ENCODE peak calls at places on chromosomes 5 and 9, in six cellular contexts. P, B, R, N, C and F are unnamed samples.

GRCh38 chr5:172837640-172838039 is 3.6 kb downstream of the ERGIC1 start:
- DNase-seq in P (peak; percentile 97), B (no peak), R (no peak), N (no peak), C (no peak), F (no peak)

GRCh38 chr5:11182441-11183080 is 421.5 kb upstream of the DAP start:
- DNase-seq in P (no peak), B (peak; percentile 62), R (peak; percentile 12), N (no peak), C (peak; percentile 61), F (no peak)

GRCh38 chr9:111386386-111386785 is 56.4 kb upstream of the OR2K2 start:
- DNase-seq in P (no peak), B (no peak), R (no peak), N (no peak), C (no peak), F (no peak)

GRCh38 chr5:71932649-71933338 is 174.5 kb upstream of the MAP1B start:
- DNase-seq in P (peak; percentile 59), B (peak; percentile 75), R (peak; percentile 41), N (peak; percentile 63), C (peak; percentile 65), F (peak; percentile 91)

GRCh38 chr5:163506726-163507125 is 1.3 kb downstream of the MAT2B start:
- DNase-seq in P (no peak), B (no peak), R (no peak), N (no peak), C (peak; percentile 42), F (no peak)

GRCh38 chr5:89417990-89418820 is 535.2 kb upstream of the MEF2C start:
- DNase-seq in P (no peak), B (no peak), R (no peak), N (no peak), C (no peak), F (no peak)

GRCh38 chr9:33025572-33026347 is 687 bp downstream of the DNAJA1 start:
- DNase-seq in P (peak; percentile 65), B (peak; percentile 87), R (no peak), N (peak; percentile 50), C (peak; percentile 49), F (no peak)

GRCh38 chr5:132497488-132497997 is 7.0 kb upstream of the IRF1 start:
- DNase-seq in P (peak; percentile 63), B (no peak), R (no peak), N (peak; percentile 4), C (peak; percentile 90), F (peak; percentile 91)

GRCh38 chr9:87771251-87772006 is 45.5 kb downstream of the CTSL start:
- DNase-seq in P (no peak), B (peak; percentile 47), R (no peak), N (no peak), C (no peak), F (no peak)

GRCh38 chr5:82620957-82621600 is 342.9 kb upstream of the RPS23 start:
- DNase-seq in P (no peak), B (no peak), R (no peak), N (no peak), C (peak; percentile 39), F (no peak)

GRCh38 chr5:860506-861150 is 9.8 kb upstream of the ZDHHC11 start:
- DNase-seq in P (no peak), B (no peak), R (no peak), N (no peak), C (no peak), F (no peak)

GRCh38 chr9:114732842-114733241 is 50.9 kb upstream of the TEX48 start:
- DNase-seq in P (no peak), B (no peak), R (no peak), N (no peak), C (no peak), F (no peak)

GRCh38 chr5:172757394-172758010 is 13.5 kb downstream of the DUSP1 start:
- DNase-seq in P (no peak), B (no peak), R (no peak), N (no peak), C (no peak), F (no peak)

GRCh38 chr5:103744159-103744558 is 181.6 kb upstream of the NUDT12 start:
- DNase-seq in P (no peak), B (no peak), R (no peak), N (no peak), C (peak; percentile 91), F (no peak)

GRCh38 chr5:179530069-179530998 is 20.0 kb upstream of the RUFY1 start:
- DNase-seq in P (peak; percentile 62), B (peak; percentile 68), R (no peak), N (no peak), C (peak; percentile 48), F (no peak)

GRCh38 chr9:94772654-94773303 is 46.3 kb downstream of the AOPEP start:
- DNase-seq in P (no peak), B (no peak), R (no peak), N (peak; percentile 29), C (peak; percentile 78), F (no peak)

GRCh38 chr5:154002093-154002492 is 36.6 kb downstream of the FAM114A2 start:
- DNase-seq in P (no peak), B (no peak), R (no peak), N (no peak), C (peak; percentile 80), F (no peak)

GRCh38 chr5:77181596-77182304 is 28.7 kb upstream of the PDE8B start:
- DNase-seq in P (no peak), B (no peak), R (no peak), N (no peak), C (no peak), F (no peak)

GRCh38 chr5:6355294-6355693 is 23.1 kb downstream of the MED10 start:
- DNase-seq in P (no peak), B (no peak), R (no peak), N (no peak), C (no peak), F (no peak)
- H3K27ac ChIP-seq in P (no peak overlapping the region), B (no peak overlapping the region), R (no peak overlapping the region), N (no peak overlapping the region), C (no peak overlapping the region), F (no peak overlapping the region)

DNA sequence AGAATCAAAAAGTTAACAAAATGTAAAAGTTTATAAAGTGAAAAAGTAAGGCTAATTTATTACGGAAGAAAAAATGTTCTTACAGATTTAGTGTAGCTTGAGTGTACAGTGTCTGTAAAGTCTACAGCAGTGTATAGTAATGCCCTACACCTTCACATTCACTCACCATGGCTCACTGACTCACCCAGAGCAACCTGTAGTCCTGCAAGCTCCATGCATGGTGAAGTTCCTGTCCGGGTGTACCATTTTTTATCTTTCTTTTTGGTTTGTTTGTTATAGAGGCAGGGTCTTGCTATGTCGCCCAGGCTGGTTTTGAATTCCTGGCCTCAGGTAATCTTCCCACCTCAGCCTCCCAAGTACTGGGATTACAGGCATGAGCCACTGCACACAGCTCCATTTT is 93.6 kb downstream of the MED27 start:
- DNase-seq in P (no peak), B (no peak), R (no peak), N (no peak), C (no peak), F (no peak)
- H3K27ac ChIP-seq in P (no peak overlapping the region), B (no peak overlapping the region), R (no peak overlapping the region), N (no peak overlapping the region), C (no peak overlapping the region), F (no peak overlapping the region)

GRCh38 chr9:122378236-122378635 is 7.4 kb downstream of the PTGS1 start:
- DNase-seq in P (no peak), B (no peak), R (no peak), N (no peak), C (no peak), F (no peak)

GRCh38 chr9:122379340-122379739 is 8.5 kb downstream of the PTGS1 start:
- DNase-seq in P (no peak), B (no peak), R (no peak), N (no peak), C (no peak), F (no peak)

GRCh38 chr9:122381206-122381950 is 10.6 kb downstream of the PTGS1 start:
- DNase-seq in P (no peak), B (no peak), R (no peak), N (no peak), C (no peak), F (no peak)

GRCh38 chr9:122377241-122378164 is 6.7 kb downstream of the PTGS1 start:
- DNase-seq in P (no peak), B (no peak), R (no peak), N (no peak), C (no peak), F (no peak)

GRCh38 chr9:122380293-122380692 is 9.5 kb downstream of the PTGS1 start:
- DNase-seq in P (no peak), B (no peak), R (no peak), N (no peak), C (no peak), F (no peak)
- H3K27ac ChIP-seq in P (no peak overlapping the region), B (no peak overlapping the region), R (no peak overlapping the region), N (no peak overlapping the region), C (no peak overlapping the region), F (no peak overlapping the region)

DNA sequence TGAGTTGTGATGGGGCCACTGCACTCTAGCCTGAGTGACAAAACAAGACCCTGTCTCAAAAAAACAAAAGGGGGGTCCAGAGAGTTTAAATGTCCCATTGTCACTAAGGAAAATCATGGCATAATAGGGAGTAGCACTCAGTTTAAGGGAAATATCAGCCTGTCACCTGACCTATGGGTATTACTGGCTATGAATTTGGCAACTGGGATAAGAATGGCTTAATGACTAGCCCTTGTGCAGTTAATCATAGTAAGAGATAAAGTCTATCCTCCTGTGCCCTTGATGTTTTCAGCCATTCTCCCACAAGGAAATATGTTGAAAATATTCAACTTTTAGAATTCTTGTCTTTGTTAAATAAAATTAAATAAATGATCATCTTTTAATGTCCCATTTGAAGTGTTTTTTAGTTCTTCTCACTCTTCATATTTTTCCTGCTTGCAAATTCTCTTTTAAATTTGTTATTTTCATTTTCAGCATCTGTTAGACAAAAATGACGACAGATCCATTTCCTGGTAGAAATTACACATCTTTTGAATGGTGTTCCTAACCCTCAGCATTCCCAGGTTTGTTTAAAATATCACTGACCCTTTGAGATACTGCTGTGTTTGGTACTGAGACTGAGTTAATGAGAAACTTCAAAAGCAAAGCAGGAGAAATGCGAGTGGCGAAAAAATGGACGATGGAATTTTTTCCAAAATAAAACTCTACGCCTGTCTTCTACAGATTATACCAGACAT is 191.4 kb downstream of the ARHGAP26 start:
- DNase-seq in P (no peak), B (no peak), R (no peak), N (no peak), C (no peak), F (no peak)
- H3K27ac ChIP-seq in P (no peak overlapping the region), B (no peak overlapping the region), R (no peak overlapping the region), N (no peak overlapping the region), C (no peak overlapping the region), F (no peak overlapping the region)

GRCh38 chr5:31614147-31615030 is 24.5 kb upstream of the PDZD2 start:
- DNase-seq in P (no peak), B (no peak), R (no peak), N (no peak), C (no peak), F (no peak)
- H3K27ac ChIP-seq in P (no peak overlapping the region), B (no peak overlapping the region), R (no peak overlapping the region), N (no peak overlapping the region), C (no peak overlapping the region), F (no peak overlapping the region)

DNA sequence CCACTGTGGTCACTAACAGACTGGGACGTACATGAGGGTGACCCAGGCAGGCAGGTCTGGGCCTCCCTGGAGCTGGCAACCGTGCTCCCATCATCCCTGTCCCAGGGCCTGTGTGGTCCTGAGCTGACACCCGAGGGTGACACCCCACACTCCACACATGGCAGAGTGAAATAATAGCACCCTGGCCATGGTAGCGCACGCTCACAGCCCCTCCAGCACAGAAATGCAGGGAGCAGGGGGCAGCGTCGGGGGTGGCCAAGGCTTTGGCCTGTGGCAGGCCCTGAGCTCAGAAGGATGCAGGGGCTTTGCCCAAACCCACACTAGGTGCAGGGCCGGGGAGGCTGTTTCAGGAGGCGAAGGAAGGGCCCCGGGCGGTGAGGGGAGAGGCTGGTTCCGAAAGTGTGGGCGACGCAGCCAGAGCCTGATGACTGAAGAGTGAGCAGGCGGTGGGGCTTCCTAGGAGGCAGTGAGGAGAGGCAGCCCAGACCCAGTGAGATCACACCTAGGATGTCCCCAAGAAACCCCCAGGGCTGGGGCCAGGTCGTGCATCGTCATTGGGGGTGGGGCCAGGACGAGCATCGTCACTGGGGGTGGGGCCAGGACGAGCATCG is 12.9 kb downstream of the OR2V2 start:
- DNase-seq in P (no peak), B (peak; percentile 78), R (no peak), N (peak; percentile 77), C (peak; percentile 56), F (no peak)
- H3K27ac ChIP-seq in P (peak overlapping the region; percentile 79), B (no peak overlapping the region), R (peak overlapping the region; percentile 88), N (no peak overlapping the region), C (peak overlapping the region; percentile 86), F (peak overlapping the region; percentile 84)